ENCODE peak calls at places on chromosomes 12 and 14, in eight cellular contexts. N is uterus; B is HEK293T; F is stimulated activated CD4-positive, alpha-beta T cell treated with anti-CD3 and anti-CD28 coated beads, TNF-alpha, amount 100 ng/mL, for 1 hour; Q is neuronal stem cell; U is globus pallidus; C is RWPE1; D is A172. O is an unnamed sample.

GRCh38 chr12:4701863-4702262 is 18.3 kb upstream of the GALNT8 start:
- DNase-seq in N (no peak), B (no peak), F (no peak), Q (no peak), U (no peak), C (no peak), D (no peak), O (no peak)

GRCh38 chr12:95673576-95673975 is 117.0 kb downstream of the NTN4 start:
- DNase-seq in N (no peak), B (no peak), F (no peak), Q (no peak), U (no peak), C (no peak), D (no peak), O (no peak)

GRCh38 chr12:121214171-121214777 is 4.3 kb downstream of the P2RX4 start:
- DNase-seq in N (no peak), B (no peak), F (no peak), Q (no peak), U (no peak), C (no peak), D (peak), O (no peak)

GRCh38 chr12:94427520-94428381 is 31.9 kb downstream of the CEP83 start:
- DNase-seq in N (peak), B (no peak), F (no peak), Q (no peak), U (peak), C (no peak), D (peak), O (no peak)

GRCh38 chr14:105375635-105376057 is 22.7 kb upstream of the TEX22 start:
- DNase-seq in N (no peak), B (no peak), F (no peak), Q (no peak), U (no peak), C (no peak), D (no peak), O (no peak)

GRCh38 chr14:34713681-34714319 is 593 bp downstream of the CFL2 start:
- DNase-seq in N (peak), B (peak), F (no peak), Q (peak), U (peak), C (peak), D (peak), O (no peak)

GRCh38 chr14:79318371-79318770 is 892.9 kb downstream of the DIO2 start:
- DNase-seq in N (no peak), B (no peak), F (no peak), Q (no peak), U (no peak), C (no peak), D (no peak), O (no peak)

GRCh38 chr14:27184371-27184901 is 586.6 kb upstream of the NOVA1 start:
- DNase-seq in N (no peak), B (no peak), F (no peak), Q (no peak), U (no peak), C (no peak), D (peak), O (no peak)

GRCh38 chr14:74825008-74825407 is 50.9 kb downstream of the PROX2 start:
- DNase-seq in N (no peak), B (no peak), F (no peak), Q (no peak), U (no peak), C (no peak), D (no peak), O (no peak)

GRCh38 chr14:52400846-52401245 is 86.7 kb downstream of the PTGER2 start:
- DNase-seq in N (no peak), B (no peak), F (no peak), Q (no peak), U (no peak), C (no peak), D (no peak), O (no peak)

GRCh38 chr12:6550294-6551062 is 5.4 kb downstream of the IFFO1 start:
- DNase-seq in N (no peak), B (no peak), F (no peak), Q (no peak), U (no peak), C (no peak), D (no peak), O (no peak)

GRCh38 chr12:47017041-47017713 is 62.2 kb upstream of the PCED1B start:
- DNase-seq in N (no peak), B (no peak), F (no peak), Q (no peak), U (no peak), C (no peak), D (no peak), O (no peak)

GRCh38 chr14:46540986-46541385 is 110.6 kb downstream of the RPL10L start:
- DNase-seq in N (no peak), B (no peak), F (no peak), Q (no peak), U (no peak), C (no peak), D (no peak), O (no peak)

GRCh38 chr14:87205811-87206210 is 787.2 kb downstream of the GALC start:
- DNase-seq in N (no peak), B (no peak), F (no peak), Q (no peak), U (no peak), C (no peak), D (no peak), O (no peak)

GRCh38 chr14:93902619-93903307 is 24.4 kb upstream of the FAM181A start:
- DNase-seq in N (no peak), B (no peak), F (no peak), Q (no peak), U (no peak), C (no peak), D (no peak), O (no peak)

GRCh38 chr12:130859128-130859527 is 12.7 kb upstream of the RAN start:
- DNase-seq in N (no peak), B (no peak), F (no peak), Q (no peak), U (no peak), C (no peak), D (no peak), O (no peak)

GRCh38 chr12:54159140-54159539 is 29.6 kb downstream of the SMUG1 start:
- DNase-seq in N (no peak), B (peak), F (no peak), Q (no peak), U (no peak), C (peak), D (no peak), O (no peak)

GRCh38 chr12:102427542-102427923 is 52.8 kb downstream of the IGF1 start:
- DNase-seq in N (peak), B (no peak), F (no peak), Q (no peak), U (no peak), C (no peak), D (no peak), O (no peak)

GRCh38 chr12:117069926-117070900 is 29.0 kb downstream of the TESC start:
- DNase-seq in N (no peak), B (no peak), F (no peak), Q (no peak), U (no peak), C (no peak), D (no peak), O (no peak)

GRCh38 chr14:38554046-38554445 is 298.2 kb upstream of the CLEC14A start:
- DNase-seq in N (no peak), B (no peak), F (no peak), Q (no peak), U (no peak), C (no peak), D (peak), O (no peak)

GRCh38 chr14:53060046-53060445 is 93.1 kb downstream of the DDHD1 start:
- DNase-seq in N (no peak), B (no peak), F (no peak), Q (no peak), U (no peak), C (no peak), D (no peak), O (no peak)

GRCh38 chr12:31355747-31356107 is 29.8 kb upstream of the SINHCAF start:
- DNase-seq in N (no peak), B (no peak), F (no peak), Q (no peak), U (no peak), C (no peak), D (no peak), O (no peak)

GRCh38 chr14:71855399-71856036 is 76.7 kb upstream of the RGS6 start:
- DNase-seq in N (peak), B (peak), F (no peak), Q (peak), U (peak), C (peak), D (peak), O (no peak)

GRCh38 chr14:34081126-34081575 is 130.3 kb upstream of the EGLN3 start:
- DNase-seq in N (no peak), B (no peak), F (no peak), Q (no peak), U (no peak), C (no peak), D (peak), O (no peak)

GRCh38 chr12:21666722-21667121 is 9.1 kb upstream of the LDHB start:
- DNase-seq in N (no peak), B (no peak), F (no peak), Q (no peak), U (no peak), C (no peak), D (no peak), O (no peak)

GRCh38 chr12:49055978-49056754 is 4.4 kb downstream of the KMT2D start:
- DNase-seq in N (peak), B (peak), F (no peak), Q (no peak), U (peak), C (peak), D (peak), O (no peak)

GRCh38 chr12:120327593-120327992 is at the start of gene PLA2G1B:
- DNase-seq in N (no peak), B (no peak), F (no peak), Q (no peak), U (no peak), C (no peak), D (no peak), O (no peak)

GRCh38 chr12:49947593-49948226 is 2.8 kb upstream of the AQP2 start:
- DNase-seq in N (no peak), B (no peak), F (no peak), Q (no peak), U (no peak), C (no peak), D (no peak), O (no peak)

GRCh38 chr12:12893438-12893837 is 2.1 kb downstream of the GPRC5A start:
- DNase-seq in N (no peak), B (no peak), F (no peak), Q (no peak), U (no peak), C (no peak), D (no peak), O (no peak)

GRCh38 chr14:35419429-35419841 is 14.9 kb upstream of the NFKBIA start:
- DNase-seq in N (no peak), B (no peak), F (no peak), Q (no peak), U (no peak), C (no peak), D (peak), O (no peak)

GRCh38 chr12:89504560-89505346 is 19.8 kb downstream of the GALNT4 start:
- DNase-seq in N (no peak), B (no peak), F (no peak), Q (no peak), U (no peak), C (no peak), D (no peak), O (no peak)

GRCh38 chr14:69708586-69709169 is 58.3 kb upstream of the SRSF5 start:
- DNase-seq in N (no peak), B (peak), F (no peak), Q (peak), U (no peak), C (no peak), D (peak), O (no peak)

GRCh38 chr14:101251812-101252442 is 309.4 kb upstream of the DIO3 start:
- DNase-seq in N (no peak), B (no peak), F (no peak), Q (no peak), U (no peak), C (no peak), D (no peak), O (no peak)

GRCh38 chr12:104469066-104469465 is 12.3 kb downstream of the CHST11 start:
- DNase-seq in N (no peak), B (no peak), F (no peak), Q (no peak), U (no peak), C (no peak), D (no peak), O (no peak)

GRCh38 chr14:96205059-96205993 is 687 bp downstream of the BDKRB2 start:
- DNase-seq in N (no peak), B (no peak), F (no peak), Q (no peak), U (no peak), C (peak), D (no peak), O (no peak)

GRCh38 chr14:62077676-62078261 is 315.5 kb downstream of the SNAPC1 start:
- DNase-seq in N (no peak), B (no peak), F (no peak), Q (no peak), U (no peak), C (no peak), D (no peak), O (no peak)

GRCh38 chr14:30005114-30005698 is 77.6 kb upstream of the PRKD1 start:
- DNase-seq in N (no peak), B (peak), F (no peak), Q (peak), U (peak), C (peak), D (peak), O (no peak)

GRCh38 chr12:92614502-92614901 is 88.3 kb upstream of the PLEKHG7 start:
- DNase-seq in N (no peak), B (no peak), F (no peak), Q (no peak), U (no peak), C (no peak), D (no peak), O (no peak)